ENCODE peak calls at places on chromosomes 6 and 20, in five cellular contexts. M, P, T, R and U are unnamed samples.

GRCh38 chr6:14746139-14746837 is 499.6 kb upstream of the JARID2 start:
- DNase-seq in R (no peak), M (no peak), P (no peak), T (no peak), U (no peak)

GRCh38 chr6:147257760-147258159 is 53.5 kb downstream of the STXBP5 start:
- DNase-seq in M (no peak), T (no peak), P (no peak), R (no peak), U (no peak)

GRCh38 chr20:48338717-48339116 is 489.1 kb downstream of the PREX1 start:
- DNase-seq in P (no peak), R (no peak), T (no peak), M (no peak), U (no peak)

GRCh38 chr6:155143610-155144106 is 120.2 kb upstream of the CLDN20 start:
- DNase-seq in P (no peak), M (no peak), T (no peak), R (no peak), U (no peak)

GRCh38 chr20:21529863-21530262 is 16.0 kb upstream of the NKX2-2 start:
- DNase-seq in P (no peak), R (no peak), M (no peak), T (no peak), U (no peak)

GRCh38 chr20:45088247-45088646 is 12.7 kb downstream of the KCNS1 start:
- DNase-seq in R (no peak), M (no peak), T (no peak), P (no peak), U (no peak)

GRCh38 chr6:134296762-134297161 is 21.1 kb downstream of the SGK1 start:
- DNase-seq in R (no peak), T (no peak), M (no peak), P (no peak), U (no peak)

GRCh38 chr20:63006611-63007471 is at the start of gene BHLHE23:
- DNase-seq in P (no peak), M (peak; percentile 69), R (no peak), T (no peak), U (peak; percentile 43)

GRCh38 chr6:102075539-102075938 is 682.0 kb downstream of the GRIK2 start:
- DNase-seq in M (no peak), R (no peak), T (no peak), P (no peak), U (no peak)

GRCh38 chr6:13411484-13411883 is 75.9 kb downstream of the GFOD1 start:
- DNase-seq in R (no peak), T (no peak), P (no peak), M (no peak), U (no peak)
- H3K4me1 ChIP-seq in R (peaks cover 44% of the 10 kb centered on the region), T (no peaks in the 10 kb centered on the region), P (no peaks in the 10 kb centered on the region), M (no peaks in the 10 kb centered on the region), U (peaks cover 10% of the 10 kb centered on the region)

GRCh38 chr6:43944908-43945777 is 175.1 kb downstream of the VEGFA start:
- DNase-seq in T (no peak), P (no peak), R (no peak), M (no peak), U (no peak)
- H3K4me1 ChIP-seq in T (no peaks in the 10 kb centered on the region), P (no peaks in the 10 kb centered on the region), R (no peaks in the 10 kb centered on the region), M (peaks cover 15% of the 10 kb centered on the region), U (no peaks in the 10 kb centered on the region)

GRCh38 chr20:38084425-38084951 is 50.9 kb downstream of the RPRD1B start:
- DNase-seq in R (no peak), T (no peak), P (no peak), M (no peak), U (no peak)
- H3K4me1 ChIP-seq in R (peaks cover 32% of the 10 kb centered on the region), T (no peaks in the 10 kb centered on the region), P (peaks cover 16% of the 10 kb centered on the region), M (no peaks in the 10 kb centered on the region), U (peaks cover 9% of the 10 kb centered on the region)

DNA sequence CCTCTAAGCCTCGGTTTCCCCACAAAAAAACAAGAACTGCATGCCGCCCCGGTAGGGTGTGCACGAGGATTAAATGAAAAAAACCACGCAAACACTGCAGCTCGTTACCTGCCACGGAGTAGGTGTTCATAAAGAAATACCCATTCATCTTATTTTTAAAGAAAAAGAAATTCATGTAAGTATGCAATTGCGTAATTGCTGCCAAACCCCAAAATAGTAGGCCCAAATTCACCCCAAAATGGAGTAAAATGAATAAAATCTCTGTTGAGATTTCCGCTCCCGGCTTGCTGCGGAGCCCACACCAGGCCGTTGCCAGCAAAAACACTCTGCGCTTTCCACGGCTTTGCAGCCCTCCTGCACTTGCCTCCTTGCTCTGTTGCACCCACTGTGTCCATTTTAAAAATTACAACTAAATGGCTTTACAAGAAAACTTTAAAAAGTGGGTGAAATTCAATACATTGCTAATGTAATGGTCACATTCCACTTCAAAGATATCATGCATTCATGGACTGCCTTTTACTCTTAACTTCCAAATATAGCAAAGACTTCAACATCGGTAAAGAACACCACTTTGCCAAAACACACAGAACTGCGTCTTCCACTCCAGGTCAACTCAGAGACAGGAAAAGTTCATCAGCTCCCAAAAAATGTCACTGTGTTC is 125.0 kb downstream of the ZMYND8 start:
- DNase-seq in T (no peak), M (no peak), R (no peak), P (no peak), U (no peak)
- H3K4me1 ChIP-seq in T (no peaks in the 10 kb centered on the region), M (no peaks in the 10 kb centered on the region), R (no peaks in the 10 kb centered on the region), P (no peaks in the 10 kb centered on the region), U (no peaks in the 10 kb centered on the region)